ENCODE peak calls at places on chromosome 7, in four cellular contexts. A is RPMI8226, O is HCEC 1CT, M is HuH-7.5. L is an unnamed sample.

GRCh38 chr7:91289633-91290260 is 25.5 kb downstream of the FZD1 start:
- DNase-seq in A (no peak), O (no peak), M (no peak), L (no peak)

GRCh38 chr7:106858618-106859532 is 6.2 kb upstream of the PIK3CG start:
- DNase-seq in A (peak), O (no peak), M (no peak), L (peak)

GRCh38 chr7:84117304-84117703 is 77.3 kb downstream of the SEMA3A start:
- DNase-seq in A (no peak), O (no peak), M (no peak), L (no peak)

GRCh38 chr7:76060842-76061241 is 12.9 kb downstream of the MDH2 start:
- DNase-seq in A (no peak), O (no peak), M (no peak), L (no peak)

GRCh38 chr7:150428671-150429451 is 21.6 kb upstream of the GIMAP8 start:
- DNase-seq in A (peak), O (peak), M (no peak), L (peak)

GRCh38 chr7:27908534-27909165 is 168.7 kb downstream of the TAX1BP1 start:
- DNase-seq in A (no peak), O (no peak), M (no peak), L (no peak)

GRCh38 chr7:116963234-116963633 is 9.9 kb downstream of the ST7 start:
- DNase-seq in A (no peak), O (no peak), M (no peak), L (no peak)

GRCh38 chr7:130463553-130464434 is 23.0 kb upstream of the CEP41 start:
- DNase-seq in A (no peak), O (no peak), M (no peak), L (no peak)

GRCh38 chr7:55539380-55539779 is 32.9 kb downstream of the VOPP1 start:
- DNase-seq in A (no peak), O (peak), M (no peak), L (no peak)

GRCh38 chr7:96949766-96950165 is 55.6 kb upstream of the DLX6 start:
- DNase-seq in A (peak), O (no peak), M (no peak), L (no peak)

GRCh38 chr7:137626469-137627067 is 220.2 kb downstream of the DGKI start:
- DNase-seq in A (peak), O (peak), M (peak), L (peak)

GRCh38 chr7:50068850-50069551 is 24.0 kb downstream of the ZPBP start:
- DNase-seq in A (peak), O (no peak), M (no peak), L (no peak)

GRCh38 chr7:46321556-46322205 is 400.6 kb upstream of the IGFBP3 start:
- DNase-seq in A (no peak), O (peak), M (no peak), L (no peak)

GRCh38 chr7:77181739-77182138 is 17.9 kb downstream of the FGL2 start:
- DNase-seq in A (no peak), O (no peak), M (no peak), L (no peak)

GRCh38 chr7:133912916-133913697 is 214.0 kb upstream of the LRGUK start:
- DNase-seq in A (no peak), O (peak), M (no peak), L (no peak)

GRCh38 chr7:152615052-152615741 is 60.7 kb downstream of the XRCC2 start:
- DNase-seq in A (no peak), O (no peak), M (no peak), L (peak)

GRCh38 chr7:24283900-24284698 is at the start of gene NPY:
- DNase-seq in A (no peak), O (no peak), M (no peak), L (peak)

GRCh38 chr7:81301815-81302214 is 383.0 kb upstream of the SEMA3C start:
- DNase-seq in A (no peak), O (no peak), M (no peak), L (no peak)

GRCh38 chr7:156998988-156999610 is 11.4 kb downstream of the MNX1 start:
- DNase-seq in A (peak), O (no peak), M (no peak), L (peak)

GRCh38 chr7:6502886-6503285 is 48.4 kb downstream of the GRID2IP start:
- DNase-seq in A (no peak), O (no peak), M (no peak), L (no peak)

GRCh38 chr7:78605131-78605530 is 806.6 kb downstream of the PHTF2 start:
- DNase-seq in A (no peak), O (peak), M (no peak), L (no peak)

GRCh38 chr7:139152149-139152548 is 42.6 kb upstream of the ZC3HAV1 start:
- DNase-seq in A (no peak), O (no peak), M (no peak), L (no peak)

GRCh38 chr7:108598153-108598552 is 28.5 kb downstream of the DNAJB9 start:
- DNase-seq in A (no peak), O (no peak), M (no peak), L (peak)

GRCh38 chr7:51009716-51010496 is 227.2 kb upstream of the GRB10 start:
- DNase-seq in A (no peak), O (peak), M (no peak), L (no peak)

GRCh38 chr7:31488562-31489203 is 25.2 kb upstream of the ITPRID1 start:
- DNase-seq in A (peak), O (no peak), M (peak), L (peak)

GRCh38 chr7:111835066-111835465 is 272.8 kb upstream of the IMMP2L start:
- DNase-seq in A (no peak), O (peak), M (no peak), L (no peak)

GRCh38 chr7:19181634-19182033 is 36.4 kb upstream of the FERD3L start:
- DNase-seq in A (no peak), O (peak), M (no peak), L (no peak)

GRCh38 chr7:139739863-139740597 is 37.8 kb downstream of the HIPK2 start:
- DNase-seq in A (no peak), O (no peak), M (no peak), L (no peak)

GRCh38 chr7:16934947-16935742 is 53.4 kb upstream of the AGR3 start:
- DNase-seq in A (no peak), O (no peak), M (no peak), L (no peak)